ENCODE peak calls at places on chromosomes 13 and 19, in four cellular contexts. U is T-helper 2 cell; Z is PC-9; K is stimulated activated CD4-positive, alpha-beta T cell treated with anti-CD3 and anti-CD28 coated beads, Interleukin-4, amount 100 ng/mL, for 24 hours. M is an unnamed sample.

GRCh38 chr19:6047741-6048231 is 62.5 kb downstream of the RFX2 start:
- DNase-seq in U (no peak), K (no peak), Z (no peak), M (no peak)

GRCh38 chr13:113831061-113831460 is 32.8 kb downstream of the GAS6 start:
- DNase-seq in Z (no peak), K (no peak), U (no peak), M (no peak)

GRCh38 chr13:27954406-27954851 is 14.7 kb downstream of the CDX2 start:
- DNase-seq in U (no peak), K (no peak), Z (no peak), M (no peak)

GRCh38 chr13:33721719-33722118 is 96.2 kb upstream of the RFC3 start:
- DNase-seq in Z (no peak), K (no peak), U (no peak), M (no peak)

GRCh38 chr19:33684550-33685303 is 63.0 kb downstream of the CHST8 start:
- DNase-seq in K (no peak), Z (no peak), U (no peak), M (no peak)

GRCh38 chr19:51001495-51001894 is at the start of gene KLK8:
- DNase-seq in U (no peak), Z (peak; percentile 70), K (no peak), M (no peak)

GRCh38 chr19:15331419-15332310 is 674 bp downstream of the BRD4 start:
- DNase-seq in K (peak; percentile 56), Z (no peak), U (peak; percentile 58), M (peak; percentile 48)

GRCh38 chr13:80556291-80556690 is 215.4 kb upstream of the SPRY2 start:
- DNase-seq in U (no peak), K (no peak), Z (no peak), M (no peak)

GRCh38 chr13:51856027-51856736 is 5.6 kb upstream of the CCDC70 start:
- DNase-seq in U (no peak), Z (peak; percentile 55), K (no peak), M (no peak)

GRCh38 chr19:50728084-50728737 is 5.0 kb downstream of the CLEC11A start:
- DNase-seq in U (no peak), K (peak; percentile 71), Z (no peak), M (no peak)

GRCh38 chr19:51030631-51031030 is 4.2 kb downstream of the KLK12 start:
- DNase-seq in Z (peak; percentile 13), K (no peak), U (no peak), M (no peak)

GRCh38 chr13:39682788-39683187 is 27.3 kb downstream of the COG6 start:
- DNase-seq in K (no peak), Z (no peak), U (no peak), M (no peak)

GRCh38 chr13:111893071-111893606 is 173.8 kb upstream of the SOX1 start:
- DNase-seq in K (no peak), Z (no peak), U (no peak), M (no peak)

M was measured in T-helper 9 cell.